ENCODE peak calls at places on chromosomes 3 and 15, in ten cellular contexts. Z is amygdala; I is effector CD4-positive, alpha-beta T cell; D is ovary; X is endothelial cell; E is C1 segment of cervical spinal cord; M is activated CD8-positive, alpha-beta memory T cell treated with anti-CD3 and anti-CD28 coated beads for 48 hours; Y is posterior vena cava; A is stimulated activated CD8-positive, alpha-beta memory T cell treated with anti-CD3 and anti-CD28 coated beads, Interleukin-7, amount 100 ng/mL, for 24 hours; P is right cardiac atrium. V is an unnamed sample.

GRCh38 chr15:88812137-88812536 is 8.9 kb downstream of the ACAN start:
- DNase-seq in Z (no peak), I (no peak), D (no peak), X (no peak), E (no peak), M (no peak), Y (no peak), A (no peak), P (no peak), V (no peak)

GRCh38 chr3:150237490-150237889 is 170.6 kb upstream of the TSC22D2 start:
- DNase-seq in Z (no peak), I (no peak), D (no peak), X (no peak), E (no peak), M (no peak), Y (no peak), A (no peak), P (peak; percentile 53), V (no peak)

GRCh38 chr3:53571264-53571663 is 76.9 kb downstream of the CACNA1D start:
- DNase-seq in Z (no peak), I (no peak), D (no peak), X (no peak), E (no peak), M (no peak), Y (no peak), A (no peak), P (no peak), V (no peak)

GRCh38 chr3:100869787-100870186 is 123.4 kb downstream of the ABI3BP start:
- DNase-seq in Z (no peak), I (no peak), D (no peak), X (no peak), E (no peak), M (no peak), Y (no peak), A (no peak), P (no peak), V (no peak)

GRCh38 chr3:99761415-99761981 is 56.2 kb upstream of the CMSS1 start:
- DNase-seq in Z (no peak), I (no peak), D (no peak), X (no peak), E (no peak), M (no peak), Y (no peak), A (no peak), P (no peak), V (no peak)

GRCh38 chr3:5330152-5330810 is 142.8 kb downstream of the EDEM1 start:
- DNase-seq in Z (no peak), I (no peak), D (no peak), X (no peak), E (no peak), M (peak; percentile 1), Y (no peak), A (no peak), P (no peak), V (no peak)

GRCh38 chr15:51731549-51732267 is 5.7 kb downstream of the LYSMD2 start:
- DNase-seq in Z (no peak), I (peak; percentile 19), D (no peak), X (no peak), E (no peak), M (no peak), Y (no peak), A (no peak), P (no peak), V (no peak)

GRCh38 chr3:16570113-16570512 is 35.1 kb downstream of the DAZL start:
- DNase-seq in Z (no peak), I (no peak), D (no peak), X (no peak), E (no peak), M (no peak), Y (no peak), A (no peak), P (no peak), V (no peak)

GRCh38 chr3:12483364-12483763 is 916 bp upstream of the TSEN2 start:
- DNase-seq in Z (no peak), I (no peak), D (no peak), X (no peak), E (no peak), M (no peak), Y (no peak), A (no peak), P (no peak), V (no peak)

GRCh38 chr3:9715764-9716437 is 12.3 kb downstream of the CPNE9 start:
- DNase-seq in Z (no peak), I (no peak), D (peak; percentile 74), X (no peak), E (peak; percentile 9), M (no peak), Y (peak; percentile 89), A (no peak), P (peak; percentile 89), V (peak; percentile 36)

GRCh38 chr3:2099028-2099671 is 484 bp downstream of the CNTN4 start:
- DNase-seq in Z (no peak), I (no peak), D (no peak), X (no peak), E (no peak), M (no peak), Y (peak; percentile 81), A (no peak), P (peak; percentile 63), V (no peak)

GRCh38 chr15:88894348-88894818 is 961 bp downstream of the HAPLN3 start:
- DNase-seq in Z (no peak), I (peak; percentile 85), D (peak; percentile 63), X (peak; percentile 86), E (no peak), M (peak; percentile 67), Y (peak; percentile 89), A (peak; percentile 68), P (peak; percentile 76), V (no peak)

GRCh38 chr3:41602121-41602520 is 359.8 kb downstream of the ULK4 start:
- DNase-seq in Z (no peak), I (no peak), D (no peak), X (no peak), E (no peak), M (no peak), Y (no peak), A (no peak), P (no peak), V (no peak)

GRCh38 chr3:73674280-73674679 is 49.5 kb upstream of the PDZRN3 start:
- DNase-seq in Z (no peak), I (no peak), D (no peak), X (no peak), E (no peak), M (no peak), Y (no peak), A (no peak), P (no peak), V (no peak)

GRCh38 chr15:37135225-37135624 is 34.9 kb upstream of the MEIS2 start:
- DNase-seq in Z (no peak), I (no peak), D (no peak), X (no peak), E (no peak), M (no peak), Y (no peak), A (no peak), P (no peak), V (no peak)

GRCh38 chr15:92083190-92083589 is 229.7 kb downstream of the SLCO3A1 start:
- DNase-seq in Z (no peak), I (no peak), D (no peak), X (no peak), E (no peak), M (no peak), Y (no peak), A (no peak), P (no peak), V (no peak)

GRCh38 chr15:41483115-41483514 is 10.6 kb upstream of the ITPKA start:
- DNase-seq in Z (no peak), I (no peak), D (no peak), X (no peak), E (no peak), M (no peak), Y (peak; percentile 3), A (no peak), P (no peak), V (no peak)

GRCh38 chr3:190517696-190518095 is 3.8 kb downstream of the IL1RAP start:
- DNase-seq in Z (no peak), I (no peak), D (no peak), X (no peak), E (no peak), M (no peak), Y (no peak), A (no peak), P (no peak), V (no peak)

GRCh38 chr3:138187296-138188012 is at the start of gene ARMC8:
- DNase-seq in Z (peak; percentile 60), I (peak; percentile 43), D (peak; percentile 71), X (peak; percentile 56), E (peak; percentile 87), M (peak; percentile 70), Y (peak; percentile 88), A (no peak), P (peak; percentile 87), V (peak; percentile 73)

GRCh38 chr15:60701261-60702019 is 222.5 kb upstream of the ICE2 start:
- DNase-seq in Z (no peak), I (no peak), D (no peak), X (no peak), E (no peak), M (no peak), Y (no peak), A (no peak), P (no peak), V (no peak)

GRCh38 chr3:81816473-81817260 is 55.2 kb upstream of the GBE1 start:
- DNase-seq in Z (no peak), I (no peak), D (no peak), X (no peak), E (no peak), M (no peak), Y (no peak), A (no peak), P (no peak), V (no peak)

GRCh38 chr3:11077466-11077865 is 76.8 kb upstream of the HRH1 start:
- DNase-seq in Z (no peak), I (no peak), D (no peak), X (no peak), E (no peak), M (no peak), Y (no peak), A (no peak), P (no peak), V (no peak)

GRCh38 chr3:132378846-132379245 is 38.5 kb upstream of the DNAJC13 start:
- DNase-seq in Z (no peak), I (no peak), D (no peak), X (no peak), E (no peak), M (no peak), Y (no peak), A (no peak), P (no peak), V (no peak)

GRCh38 chr15:61169904-61170695 is 59.0 kb downstream of the RORA start:
- DNase-seq in Z (no peak), I (no peak), D (no peak), X (no peak), E (no peak), M (no peak), Y (no peak), A (no peak), P (no peak), V (no peak)

GRCh38 chr3:32545305-32545704 is 25.4 kb downstream of the DYNC1LI1 start:
- DNase-seq in Z (no peak), I (no peak), D (no peak), X (no peak), E (no peak), M (no peak), Y (no peak), A (no peak), P (no peak), V (no peak)

GRCh38 chr3:186746008-186746407 is 28.8 kb downstream of the KNG1 start:
- DNase-seq in Z (no peak), I (no peak), D (no peak), X (peak; percentile 38), E (no peak), M (no peak), Y (peak; percentile 80), A (no peak), P (peak; percentile 78), V (no peak)

GRCh38 chr3:101138817-101139216 is 145.6 kb upstream of the ABI3BP start:
- DNase-seq in Z (no peak), I (no peak), D (no peak), X (no peak), E (no peak), M (no peak), Y (no peak), A (no peak), P (no peak), V (no peak)

GRCh38 chr3:107524214-107525100 is 1.7 kb downstream of the BBX start:
- DNase-seq in Z (no peak), I (peak; percentile 52), D (peak; percentile 74), X (peak; percentile 55), E (peak; percentile 47), M (peak; percentile 9), Y (peak; percentile 87), A (no peak), P (peak; percentile 84), V (no peak)

V was measured in GOT3.